ENCODE peak calls at places on chromosomes 12 and 14, in seven cellular contexts. I is H1; M is A673; N is esophagus muscularis mucosa; K is keratinocyte; Y is naive thymus-derived CD4-positive, alpha-beta T cell; B is CD4-positive, CD25-positive, alpha-beta regulatory T cell. V is an unnamed sample. For H3K4me1, the result is how much of the 10 kb centered on the place peaks cover.

GRCh38 chr12:55280991-55281390 is 15.4 kb downstream of the OR6C6 start:
- DNase-seq in I (no peak), M (no peak), N (no peak), K (no peak), Y (no peak), B (no peak), V (no peak)

GRCh38 chr12:50400104-50400637 is 514 bp upstream of the LARP4 start:
- DNase-seq in I (no peak), M (peak), N (no peak), K (no peak), Y (no peak), B (no peak), V (no peak)

GRCh38 chr14:105806568-105806967 is 280.2 kb downstream of the TMEM121 start:
- DNase-seq in I (no peak), M (no peak), N (no peak), K (no peak), Y (no peak), B (no peak), V (no peak)

GRCh38 chr12:14272954-14273910 is 92.2 kb upstream of the ATF7IP start:
- DNase-seq in I (no peak), M (peak), N (no peak), K (peak), Y (no peak), B (no peak), V (no peak)

GRCh38 chr12:89364058-89364457 is 11.8 kb upstream of the DUSP6 start:
- DNase-seq in I (no peak), M (no peak), N (no peak), K (no peak), Y (no peak), B (no peak), V (no peak)

GRCh38 chr12:570237-570925 is 92.9 kb downstream of the NINJ2 start:
- DNase-seq in I (peak), M (no peak), N (no peak), K (no peak), Y (no peak), B (no peak), V (no peak)

GRCh38 chr14:101066826-101067508 is 163.4 kb upstream of the RTL1 start:
- DNase-seq in I (no peak), M (no peak), N (no peak), K (no peak), Y (no peak), B (no peak), V (no peak)

GRCh38 chr14:23183479-23183878 is at the start of gene SLC7A8:
- DNase-seq in I (peak), M (peak), N (no peak), K (no peak), Y (no peak), B (no peak), V (no peak)

GRCh38 chr12:29929295-29929694 is 145.6 kb upstream of the TMTC1 start:
- DNase-seq in I (no peak), M (no peak), N (no peak), K (no peak), Y (no peak), B (no peak), V (no peak)

DNA sequence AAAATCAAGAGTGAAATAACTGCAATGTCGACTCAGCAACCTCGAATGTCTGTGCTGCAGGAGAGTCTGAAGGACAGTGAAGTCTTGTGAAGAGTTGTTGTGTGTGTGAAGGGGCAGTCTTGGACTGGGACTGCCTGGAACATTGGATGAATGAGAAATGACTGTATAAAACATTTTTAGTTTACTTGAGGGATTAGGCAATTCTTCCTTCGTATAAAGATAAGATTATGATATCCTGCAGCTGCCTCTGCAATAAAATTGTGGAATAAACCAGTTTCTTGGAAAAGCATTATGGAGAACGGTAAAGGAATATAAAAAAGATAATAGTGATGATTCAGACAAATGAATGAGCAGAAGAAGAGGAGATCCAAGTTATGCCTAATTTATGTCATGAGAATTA is 30.9 kb upstream of the LUM start:
- DNase-seq in I (no peak), M (no peak), N (no peak), K (no peak), Y (no peak), B (no peak), V (no peak)
- H3K27ac ChIP-seq in I (no peak), M (no peak), N (peak), K (no peak), Y (no peak), B (no peak), V (peak)

DNA sequence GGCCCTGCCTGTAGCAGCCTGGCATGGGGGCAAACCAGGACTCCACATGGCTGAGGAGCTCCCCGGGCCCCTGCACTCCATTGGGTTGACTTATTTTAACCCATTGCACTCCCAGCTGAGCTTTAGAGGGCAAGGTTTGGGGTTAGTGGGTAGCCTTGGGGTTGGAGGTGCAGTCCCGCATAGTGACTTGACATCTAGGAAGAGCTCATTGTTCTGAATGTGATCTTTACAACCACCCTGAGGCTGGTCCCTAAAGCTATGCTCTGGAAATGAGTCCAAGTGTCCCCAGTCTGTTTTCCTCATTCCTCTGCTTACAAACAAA is 36.4 kb downstream of the NFKBIA start:
- DNase-seq in I (no peak), M (no peak), N (no peak), K (no peak), Y (no peak), B (no peak), V (no peak)
- H3K4me1 ChIP-seq in I (under half), M (under half), N (half or more), K (under half), Y (under half), B (under half), V (under half)

DNA sequence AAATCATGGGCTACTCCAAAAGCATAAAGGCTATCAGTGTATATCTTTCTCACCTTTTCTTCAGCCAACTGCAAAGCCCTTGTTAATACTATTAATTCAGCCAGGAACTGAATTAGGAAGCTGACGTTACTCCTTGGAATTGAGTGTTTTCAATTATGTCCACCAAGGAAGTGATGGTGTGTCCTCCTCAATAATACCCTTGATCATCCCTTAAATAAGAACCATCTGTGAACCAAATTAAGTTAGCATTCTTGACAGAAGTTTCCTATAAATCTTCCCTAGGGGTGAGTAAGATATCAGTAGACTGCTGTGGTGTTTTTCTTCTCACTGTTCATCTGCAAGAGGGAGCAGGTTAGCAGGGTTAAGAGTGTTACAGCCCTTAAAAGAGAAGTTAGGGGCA is 252.3 kb upstream of the AVPR1A start:
- DNase-seq in I (no peak), M (peak), N (no peak), K (no peak), Y (no peak), B (no peak), V (no peak)
- H3K27ac ChIP-seq in I (no peak), M (peak), N (no peak), K (no peak), Y (no peak), B (no peak), V (no peak)

GRCh38 chr14:21055473-21056117 is 2.0 kb upstream of the RNASE8 start:
- DNase-seq in I (no peak), M (no peak), N (no peak), K (no peak), Y (no peak), B (no peak), V (no peak)
- H3K4me1 ChIP-seq in I (under half), M (under half), N (under half), K (under half), Y (under half), B (under half), V (under half)